ENCODE peak calls at places on chromosomes 12 and 14, in five cellular contexts. P, J, H, U and N are unnamed samples. For H3K4me1, the result is how much of the 10 kb centered on the place peaks cover.

GRCh38 chr12:112570096-112570495 is 151.3 kb downstream of the PTPN11 start:
- DNase-seq in J (no peak), H (no peak), U (no peak), P (no peak), N (no peak)

GRCh38 chr14:80504781-80505180 is 293.5 kb upstream of the DIO2 start:
- DNase-seq in P (no peak), U (no peak), H (no peak), J (no peak), N (no peak)

GRCh38 chr14:42110167-42110566 is 503.5 kb downstream of the LRFN5 start:
- DNase-seq in P (no peak), J (no peak), U (no peak), H (no peak), N (no peak)

GRCh38 chr14:99675381-99675835 is 8.7 kb upstream of the CYP46A1 start:
- DNase-seq in U (no peak), J (no peak), H (no peak), P (no peak), N (no peak)

GRCh38 chr14:101065246-101065645 is 161.7 kb upstream of the RTL1 start:
- DNase-seq in J (no peak), H (no peak), P (peak), U (no peak), N (no peak)

GRCh38 chr14:51002406-51002984 is 58.2 kb upstream of the PYGL start:
- DNase-seq in H (no peak), J (no peak), U (no peak), P (no peak), N (no peak)

GRCh38 chr14:74504874-74505617 is 11.5 kb downstream of the ISCA2 start:
- DNase-seq in J (no peak), U (no peak), P (no peak), H (no peak), N (peak)

GRCh38 chr14:59454131-59454530 is 11.0 kb downstream of the GPR135 start:
- DNase-seq in H (no peak), J (peak), P (no peak), U (no peak), N (no peak)

GRCh38 chr12:123024819-123025391 is 44.4 kb downstream of the ARL6IP4 start:
- DNase-seq in P (no peak), H (no peak), J (no peak), U (no peak), N (no peak)

GRCh38 chr12:98418357-98419075 is 96.9 kb upstream of the TMPO start:
- DNase-seq in U (peak), H (peak), P (peak), J (peak), N (no peak)

GRCh38 chr12:89999699-90000505 is 291.3 kb upstream of the ATP2B1 start:
- DNase-seq in J (no peak), P (no peak), H (no peak), U (no peak), N (no peak)

GRCh38 chr12:127284870-127285431 is 982.0 kb upstream of the TMEM132C start:
- DNase-seq in P (peak), J (no peak), H (no peak), U (peak), N (no peak)

GRCh38 chr12:2353281-2353680 is 300.5 kb downstream of the CACNA1C start:
- DNase-seq in P (no peak), J (no peak), U (no peak), H (no peak), N (no peak)

GRCh38 chr12:102950107-102950949 is 7.1 kb upstream of the ASCL1 start:
- DNase-seq in H (no peak), J (no peak), U (no peak), P (no peak), N (no peak)

GRCh38 chr14:28356819-28357218 is 409.8 kb upstream of the FOXG1 start:
- DNase-seq in U (no peak), H (no peak), J (no peak), P (no peak), N (no peak)

GRCh38 chr12:41932470-41932991 is 212.1 kb downstream of the GXYLT1 start:
- DNase-seq in H (peak), P (peak), U (peak), J (peak), N (no peak)

GRCh38 chr12:42492267-42492666 is 97.3 kb downstream of the PRICKLE1 start:
- DNase-seq in U (no peak), H (no peak), P (no peak), J (no peak), N (no peak)

GRCh38 chr14:36028218-36028617 is 148.3 kb downstream of the PTCSC3 start:
- DNase-seq in P (no peak), U (no peak), H (no peak), J (no peak), N (no peak)

GRCh38 chr14:23354990-23355389 is 2.3 kb upstream of the SLC22A17 start:
- DNase-seq in P (no peak), U (no peak), J (no peak), H (no peak), N (peak)

GRCh38 chr12:79935021-79935623 is at the start of gene PPP1R12A:
- DNase-seq in H (peak), J (peak), U (peak), P (peak), N (peak)

GRCh38 chr14:105317546-105317945 is 3.0 kb downstream of the PACS2 start:
- DNase-seq in P (no peak), J (peak), U (no peak), H (no peak), N (no peak)

GRCh38 chr12:570949-571794 is 92.1 kb downstream of the NINJ2 start:
- DNase-seq in P (peak), J (peak), U (peak), H (peak), N (peak)

DNA sequence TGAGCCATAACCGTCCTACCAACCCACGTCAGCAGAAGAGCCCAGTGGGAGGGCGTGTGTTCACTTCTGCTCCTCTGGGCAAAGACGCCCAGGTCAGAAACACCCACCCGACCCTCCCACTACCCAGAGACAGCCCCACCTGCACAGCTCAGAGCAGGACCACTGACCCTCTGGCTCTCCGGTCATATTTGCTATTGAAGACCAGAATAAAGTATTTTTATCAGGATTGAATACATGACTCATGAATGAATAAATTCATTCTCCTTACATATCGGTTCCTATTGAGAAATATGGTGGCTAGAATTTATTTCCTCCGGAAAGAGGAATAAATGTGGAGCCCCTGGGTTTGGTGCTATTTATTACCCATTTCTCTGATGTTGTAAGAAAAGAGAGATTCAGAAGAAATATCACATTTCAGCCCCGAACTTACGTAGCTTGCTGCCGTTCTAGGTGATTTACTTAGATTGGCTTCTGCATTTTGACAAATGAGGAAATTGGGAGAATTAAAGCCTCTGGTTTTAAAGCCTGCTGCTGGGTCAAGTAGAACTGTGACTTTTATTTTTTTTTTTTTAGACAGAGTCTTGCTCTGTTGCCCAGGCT is 36.4 kb upstream of the P2RX7 start:
- DNase-seq in U (no peak), J (no peak), P (no peak), H (no peak), N (no peak)
- TF ChIP-seq CTCF in U (no peak), J (no peak), P (no peak), H (no peak), N (no peak)

DNA sequence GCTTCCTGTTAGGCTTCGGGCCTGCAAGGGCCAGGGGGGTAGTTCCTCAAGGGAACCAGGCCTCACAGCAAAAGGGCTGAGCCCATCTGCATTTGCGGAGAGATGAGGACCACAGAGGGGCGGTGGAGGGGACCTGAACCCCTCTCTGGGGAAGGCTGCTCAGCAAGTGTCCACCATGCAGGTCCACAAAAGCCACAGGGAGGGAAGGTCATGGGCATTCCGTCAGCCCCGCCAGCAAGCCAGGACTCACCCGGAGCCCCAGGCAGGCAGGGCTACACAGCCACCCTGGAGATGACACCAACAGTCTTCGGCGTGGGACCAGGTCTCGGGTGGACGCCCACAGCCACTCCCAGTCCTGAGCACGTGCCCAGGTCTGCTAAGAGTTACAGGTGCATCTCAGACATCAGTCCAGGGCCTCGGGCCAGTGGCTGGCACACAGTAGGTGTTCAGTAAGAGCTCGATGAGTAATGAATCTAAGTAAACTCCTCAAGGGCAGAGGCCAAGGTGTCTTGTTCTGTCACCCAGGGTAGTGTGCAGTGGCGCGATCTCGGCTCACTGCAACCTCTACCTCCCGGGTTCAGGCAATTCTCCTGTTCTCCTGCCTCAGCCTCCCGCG is 11.3 kb downstream of the TTC7B start:
- DNase-seq in P (no peak), H (no peak), J (no peak), U (no peak), N (no peak)
- TF ChIP-seq POLR2A in P (no peak), H (no peak), J (no peak), U (no peak), N (no peak)

DNA sequence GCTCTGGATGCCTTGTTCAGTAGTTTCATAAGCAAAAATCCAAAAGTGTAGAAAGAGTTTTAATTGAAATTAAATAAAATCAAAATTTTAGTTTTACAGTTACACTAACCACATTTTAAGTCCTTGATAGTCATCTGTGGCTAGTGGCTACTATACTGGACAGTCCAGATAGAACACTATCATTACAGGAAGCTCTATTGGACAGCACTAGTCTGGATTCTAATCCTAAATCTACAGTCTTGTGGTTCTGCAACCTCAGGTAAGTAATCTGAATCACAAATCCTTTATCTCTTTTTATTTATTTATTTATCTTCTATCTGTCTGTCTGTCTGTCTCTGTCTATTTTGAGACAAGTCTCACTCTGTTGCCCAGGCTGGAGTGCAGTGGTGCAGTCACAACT is 18.0 kb downstream of the RAP1B start:
- DNase-seq in H (no peak), U (no peak), J (no peak), P (no peak), N (no peak)
- H3K4me1 ChIP-seq in H (under half), U (under half), J (under half), P (under half), N (half or more)

GRCh38 chr14:78704965-78705364 is 534.8 kb downstream of the NRXN3 start:
- DNase-seq in U (no peak), P (no peak), H (no peak), J (no peak), N (no peak)

GRCh38 chr14:78698991-78699390 is 528.8 kb downstream of the NRXN3 start:
- DNase-seq in P (no peak), H (no peak), U (no peak), J (no peak), N (no peak)

GRCh38 chr14:78697341-78697740 is 527.2 kb downstream of the NRXN3 start:
- DNase-seq in U (no peak), J (no peak), P (no peak), H (no peak), N (no peak)

GRCh38 chr14:78701246-78701645 is 531.1 kb downstream of the NRXN3 start:
- DNase-seq in P (no peak), U (no peak), J (no peak), H (no peak), N (no peak)

DNA sequence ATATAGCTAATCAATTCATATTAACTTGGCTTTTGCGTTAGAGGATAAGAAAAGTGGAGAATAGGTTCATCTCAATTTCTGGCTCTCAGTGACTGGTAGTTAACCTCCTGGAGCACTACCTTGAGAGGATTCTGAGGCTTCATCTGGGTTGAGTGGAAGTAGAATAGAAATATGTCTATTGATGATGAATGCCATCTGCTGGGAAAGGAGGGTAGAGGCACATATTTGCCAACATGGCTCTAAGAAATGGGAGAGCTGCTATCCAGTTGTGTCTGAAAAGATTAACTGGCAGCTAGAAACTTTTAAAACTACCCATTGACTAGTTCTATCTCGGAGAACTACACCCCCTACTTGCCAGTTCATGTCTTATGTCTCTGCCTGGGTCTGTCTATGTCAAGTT is 530.1 kb downstream of the NRXN3 start:
- DNase-seq in J (no peak), H (no peak), U (no peak), P (no peak), N (no peak)
- TF ChIP-seq CTCF in J (no peak), H (no peak), U (no peak), P (no peak), N (no peak)

DNA sequence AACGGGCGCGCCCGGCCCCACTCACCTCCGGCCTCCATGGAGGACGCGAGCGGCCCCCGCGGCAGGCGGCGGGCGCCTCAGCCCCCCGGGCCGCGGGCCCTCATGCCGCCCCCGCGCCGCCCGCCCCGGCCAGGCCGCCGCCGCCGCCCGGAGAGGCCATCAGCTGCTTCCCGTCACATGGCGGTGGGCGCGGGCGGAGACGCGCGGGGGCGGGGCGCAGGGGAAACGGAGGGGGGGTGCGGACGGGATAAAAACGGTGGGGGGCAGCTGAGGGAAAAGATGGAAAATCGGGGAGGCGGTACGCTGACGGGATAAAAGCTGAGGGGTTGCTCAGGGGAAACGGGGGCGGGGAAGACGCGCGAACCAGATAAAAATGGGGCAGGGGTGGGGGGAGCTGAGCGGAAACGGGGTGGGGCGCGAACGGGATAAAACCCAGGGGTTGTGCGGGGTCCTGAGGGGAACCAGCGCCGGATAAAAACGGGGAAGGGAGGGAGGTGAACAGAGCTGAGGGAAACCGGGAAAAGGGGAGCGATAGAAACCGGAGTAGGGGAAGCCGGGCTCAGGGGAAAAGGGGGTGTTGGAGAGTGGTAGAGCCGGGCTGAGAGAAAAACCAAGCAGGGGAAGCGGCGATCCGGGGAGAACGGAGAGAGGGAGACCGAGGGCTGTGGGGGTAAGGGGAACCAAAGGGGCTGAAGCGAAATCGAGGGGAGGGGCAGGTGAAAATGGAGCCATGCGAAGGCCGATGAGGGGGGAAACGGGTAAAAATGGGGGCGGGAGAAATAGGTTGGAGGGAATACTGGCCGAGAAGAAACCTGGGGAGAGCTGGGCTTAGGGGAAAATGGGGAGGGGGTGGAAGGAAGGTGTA is at the start of gene WSB2:
- DNase-seq in U (peak), J (peak), H (peak), P (peak), N (no peak)
- TF ChIP-seq POLR2A in U (no peak), J (no peak), H (no peak), P (no peak), N (peak)

DNA sequence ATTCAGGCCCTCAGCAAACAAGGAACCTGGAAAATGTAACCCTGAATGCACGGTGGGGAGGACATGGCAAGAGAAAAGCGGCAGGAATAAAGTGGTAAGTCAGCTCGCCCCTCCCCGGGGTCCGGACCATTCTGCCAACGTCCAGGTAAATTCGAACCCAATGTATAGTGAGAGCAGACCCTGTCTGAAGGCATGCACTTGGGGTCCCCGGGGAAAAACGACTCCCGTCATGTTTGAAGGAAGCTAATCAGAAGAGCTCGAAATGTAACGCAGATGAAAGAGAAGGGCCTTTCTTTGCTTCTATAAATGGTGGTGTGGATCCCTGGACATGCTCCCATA is 193 bp downstream of the ACACB start:
- DNase-seq in P (peak), U (no peak), J (no peak), H (no peak), N (no peak)
- H3K4me1 ChIP-seq in P (half or more), U (half or more), J (half or more), H (under half), N (half or more)

GRCh38 chr12:26276709-26277108 is 81.3 kb downstream of the SSPN start:
- DNase-seq in U (no peak), P (no peak), H (no peak), J (no peak), N (no peak)

GRCh38 chr12:26273811-26274210 is 78.4 kb downstream of the SSPN start:
- DNase-seq in H (no peak), U (no peak), P (no peak), J (no peak), N (no peak)

GRCh38 chr12:26275313-26276257 is 80.2 kb downstream of the SSPN start:
- DNase-seq in P (no peak), J (no peak), U (no peak), H (no peak), N (no peak)

GRCh38 chr12:26271889-26272492 is 76.6 kb downstream of the SSPN start:
- DNase-seq in J (peak), P (peak), U (peak), H (peak), N (peak)

GRCh38 chr12:26274441-26275312 is 79.3 kb downstream of the SSPN start:
- DNase-seq in J (peak), H (peak), U (peak), P (peak), N (no peak)
- TF ChIP-seq CTCF in J (no peak), H (no peak), U (no peak), P (no peak), N (no peak)

GRCh38 chr12:131506426-131506825 is 204.5 kb upstream of the SFSWAP start:
- DNase-seq in P (no peak), J (no peak), H (no peak), U (no peak), N (no peak)
- TF ChIP-seq POLR2A in P (no peak), J (no peak), H (no peak), U (no peak), N (no peak)